ENCODE peak calls at places on chromosomes 16 and 17, in nine cellular contexts. One of them, this sample, is unnamed.
A peak's percentile ranks its signal among the peaks of the same experiment; 100 is the strongest.

GRCh38 chr16:80947239-80947638 is 59.4 kb downstream of the CMC2 start:
- DNase-seq in prostate gland: no peak
- DNase-seq in lower leg skin: no peak
- DNase-seq in IMR-90: no peak
- DNase-seq in heart left ventricle: no peak
- DNase-seq in spleen: no peak
- DNase-seq in A549: no peak
- DNase-seq in body of pancreas: no peak
- DNase-seq in stomach: no peak
- DNase-seq in this sample: no peak

GRCh38 chr17:46182961-46183360 is 10.3 kb downstream of the KANSL1 start:
- DNase-seq in prostate gland: no peak
- DNase-seq in lower leg skin: no peak
- DNase-seq in IMR-90: no peak
- DNase-seq in heart left ventricle: no peak
- DNase-seq in spleen: no peak
- DNase-seq in A549: no peak
- DNase-seq in body of pancreas: no peak
- DNase-seq in stomach: no peak
- DNase-seq in this sample: no peak

GRCh38 chr16:13634921-13635320 is 285.0 kb upstream of the ERCC4 start:
- DNase-seq in prostate gland: no peak
- DNase-seq in lower leg skin: no peak
- DNase-seq in IMR-90: no peak
- DNase-seq in heart left ventricle: no peak
- DNase-seq in spleen: no peak
- DNase-seq in A549: no peak
- DNase-seq in body of pancreas: no peak
- DNase-seq in stomach: no peak
- DNase-seq in this sample: no peak

GRCh38 chr16:27470567-27471431 is 68.8 kb downstream of the IL21R start:
- DNase-seq in prostate gland: no peak
- DNase-seq in lower leg skin: peak; percentile 48
- DNase-seq in IMR-90: peak; percentile 74
- DNase-seq in heart left ventricle: no peak
- DNase-seq in spleen: peak; percentile 73
- DNase-seq in A549: no peak
- DNase-seq in body of pancreas: no peak
- DNase-seq in stomach: no peak
- DNase-seq in this sample: peak; percentile 50

GRCh38 chr17:46106966-46107644 is 86.1 kb downstream of the KANSL1 start:
- DNase-seq in prostate gland: no peak
- DNase-seq in lower leg skin: no peak
- DNase-seq in IMR-90: no peak
- DNase-seq in heart left ventricle: no peak
- DNase-seq in spleen: no peak
- DNase-seq in A549: no peak
- DNase-seq in body of pancreas: no peak
- DNase-seq in stomach: no peak
- DNase-seq in this sample: no peak

GRCh38 chr17:44776628-44777393 is 18.0 kb downstream of the ADAM11 start:
- DNase-seq in prostate gland: no peak
- DNase-seq in lower leg skin: no peak
- DNase-seq in IMR-90: no peak
- DNase-seq in heart left ventricle: no peak
- DNase-seq in spleen: no peak
- DNase-seq in A549: no peak
- DNase-seq in body of pancreas: no peak
- DNase-seq in stomach: no peak
- DNase-seq in this sample: no peak

GRCh38 chr17:69760562-69760961 is 314.5 kb upstream of the KCNJ16 start:
- DNase-seq in prostate gland: no peak
- DNase-seq in lower leg skin: no peak
- DNase-seq in IMR-90: no peak
- DNase-seq in heart left ventricle: no peak
- DNase-seq in spleen: no peak
- DNase-seq in A549: no peak
- DNase-seq in body of pancreas: no peak
- DNase-seq in stomach: no peak
- DNase-seq in this sample: no peak

GRCh38 chr17:27762527-27763305 is 37.6 kb downstream of the NOS2 start:
- DNase-seq in prostate gland: no peak
- DNase-seq in lower leg skin: no peak
- DNase-seq in IMR-90: peak; percentile 37
- DNase-seq in heart left ventricle: no peak
- DNase-seq in spleen: no peak
- DNase-seq in A549: no peak
- DNase-seq in body of pancreas: no peak
- DNase-seq in stomach: no peak
- DNase-seq in this sample: no peak

GRCh38 chr17:12947047-12947446 is 70.8 kb downstream of the ELAC2 start:
- DNase-seq in prostate gland: no peak
- DNase-seq in lower leg skin: no peak
- DNase-seq in IMR-90: no peak
- DNase-seq in heart left ventricle: no peak
- DNase-seq in spleen: no peak
- DNase-seq in A549: no peak
- DNase-seq in body of pancreas: no peak
- DNase-seq in stomach: no peak
- DNase-seq in this sample: no peak

GRCh38 chr17:8729421-8729820 is 15.2 kb downstream of the CCDC42 start:
- DNase-seq in prostate gland: no peak
- DNase-seq in lower leg skin: no peak
- DNase-seq in IMR-90: no peak
- DNase-seq in heart left ventricle: no peak
- DNase-seq in spleen: no peak
- DNase-seq in A549: no peak
- DNase-seq in body of pancreas: no peak
- DNase-seq in stomach: no peak
- DNase-seq in this sample: no peak

GRCh38 chr17:64993867-64994266 is 62.7 kb downstream of the GNA13 start:
- DNase-seq in prostate gland: no peak
- DNase-seq in lower leg skin: no peak
- DNase-seq in IMR-90: no peak
- DNase-seq in heart left ventricle: no peak
- DNase-seq in spleen: no peak
- DNase-seq in A549: no peak
- DNase-seq in body of pancreas: no peak
- DNase-seq in stomach: no peak
- DNase-seq in this sample: no peak

GRCh38 chr17:2782030-2782429 is 14.2 kb upstream of the RAP1GAP2 start:
- DNase-seq in prostate gland: no peak
- DNase-seq in lower leg skin: no peak
- DNase-seq in IMR-90: peak; percentile 61
- DNase-seq in heart left ventricle: no peak
- DNase-seq in spleen: peak; percentile 61
- DNase-seq in A549: no peak
- DNase-seq in body of pancreas: no peak
- DNase-seq in stomach: no peak
- DNase-seq in this sample: no peak

GRCh38 chr17:1095853-1096675 is 83.7 kb downstream of the ABR start:
- DNase-seq in prostate gland: no peak
- DNase-seq in lower leg skin: no peak
- DNase-seq in IMR-90: no peak
- DNase-seq in heart left ventricle: no peak
- DNase-seq in spleen: peak; percentile 77
- DNase-seq in A549: no peak
- DNase-seq in body of pancreas: no peak
- DNase-seq in stomach: peak; percentile 67
- DNase-seq in this sample: peak; percentile 55

GRCh38 chr16:30722443-30722842 is 23.5 kb downstream of the SRCAP start:
- DNase-seq in prostate gland: no peak
- DNase-seq in lower leg skin: no peak
- DNase-seq in IMR-90: no peak
- DNase-seq in heart left ventricle: no peak
- DNase-seq in spleen: peak; percentile 74
- DNase-seq in A549: no peak
- DNase-seq in body of pancreas: no peak
- DNase-seq in stomach: no peak
- DNase-seq in this sample: no peak

GRCh38 chr17:1590031-1590746 is 27.6 kb upstream of the PITPNA start:
- DNase-seq in prostate gland: no peak
- DNase-seq in lower leg skin: peak; percentile 58
- DNase-seq in IMR-90: peak; percentile 90
- DNase-seq in heart left ventricle: peak; percentile 82
- DNase-seq in spleen: no peak
- DNase-seq in A549: peak; percentile 99
- DNase-seq in body of pancreas: peak; percentile 56
- DNase-seq in stomach: peak; percentile 79
- DNase-seq in this sample: peak; percentile 87

GRCh38 chr17:79024901-79025737 is 1.1 kb downstream of the C1QTNF1 start:
- DNase-seq in prostate gland: peak; percentile 83
- DNase-seq in lower leg skin: no peak
- DNase-seq in IMR-90: no peak
- DNase-seq in heart left ventricle: peak; percentile 86
- DNase-seq in spleen: peak; percentile 66
- DNase-seq in A549: no peak
- DNase-seq in body of pancreas: peak; percentile 21
- DNase-seq in stomach: peak; percentile 43
- DNase-seq in this sample: no peak

GRCh38 chr16:88073201-88073721 is 122.0 kb downstream of the BANP start:
- DNase-seq in prostate gland: no peak
- DNase-seq in lower leg skin: no peak
- DNase-seq in IMR-90: no peak
- DNase-seq in heart left ventricle: peak; percentile 57
- DNase-seq in spleen: peak; percentile 64
- DNase-seq in A549: no peak
- DNase-seq in body of pancreas: no peak
- DNase-seq in stomach: no peak
- DNase-seq in this sample: no peak

GRCh38 chr16:89695086-89695874 is 6.2 kb downstream of the SPATA2L start:
- DNase-seq in prostate gland: no peak
- DNase-seq in lower leg skin: no peak
- DNase-seq in IMR-90: no peak
- DNase-seq in heart left ventricle: no peak
- DNase-seq in spleen: peak; percentile 76
- DNase-seq in A549: no peak
- DNase-seq in body of pancreas: no peak
- DNase-seq in stomach: no peak
- DNase-seq in this sample: no peak
- TF ChIP-seq POLR2A in prostate gland: no peak
- TF ChIP-seq POLR2A in lower leg skin: no peak
- TF ChIP-seq POLR2A in IMR-90: no peak
- TF ChIP-seq POLR2A in heart left ventricle: no peak
- TF ChIP-seq POLR2A in spleen: no peak
- TF ChIP-seq POLR2A in A549: no peak
- TF ChIP-seq POLR2A in body of pancreas: no peak
- TF ChIP-seq POLR2A in stomach: no peak
- TF ChIP-seq POLR2A in this sample: no peak

GRCh38 chr16:55868137-55868536 is 7.0 kb downstream of the CES5A start:
- DNase-seq in prostate gland: no peak
- DNase-seq in lower leg skin: no peak
- DNase-seq in IMR-90: no peak
- DNase-seq in heart left ventricle: no peak
- DNase-seq in spleen: no peak
- DNase-seq in A549: no peak
- DNase-seq in body of pancreas: no peak
- DNase-seq in stomach: no peak
- DNase-seq in this sample: no peak
- H3K4me3 ChIP-seq in prostate gland: no peak overlapping the region
- H3K4me3 ChIP-seq in lower leg skin: no peak overlapping the region
- H3K4me3 ChIP-seq in IMR-90: no peak overlapping the region
- H3K4me3 ChIP-seq in heart left ventricle: no peak overlapping the region
- H3K4me3 ChIP-seq in spleen: no peak overlapping the region
- H3K4me3 ChIP-seq in A549: no peak overlapping the region
- H3K4me3 ChIP-seq in body of pancreas: no peak overlapping the region
- H3K4me3 ChIP-seq in stomach: no peak overlapping the region
- H3K4me3 ChIP-seq in this sample: no peak overlapping the region

GRCh38 chr17:41689497-41690299 is 1.0 kb downstream of the EIF1 start:
- DNase-seq in prostate gland: peak; percentile 33
- DNase-seq in lower leg skin: peak; percentile 68
- DNase-seq in IMR-90: peak; percentile 69
- DNase-seq in heart left ventricle: no peak
- DNase-seq in spleen: no peak
- DNase-seq in A549: no peak
- DNase-seq in body of pancreas: peak; percentile 42
- DNase-seq in stomach: no peak
- DNase-seq in this sample: no peak
- TF ChIP-seq POLR2A in prostate gland: no peak
- TF ChIP-seq POLR2A in lower leg skin: no peak
- TF ChIP-seq POLR2A in IMR-90: no peak
- TF ChIP-seq POLR2A in heart left ventricle: no peak
- TF ChIP-seq POLR2A in spleen: no peak
- TF ChIP-seq POLR2A in A549: no peak
- TF ChIP-seq POLR2A in body of pancreas: no peak
- TF ChIP-seq POLR2A in stomach: no peak
- TF ChIP-seq POLR2A in this sample: no peak

GRCh38 chr17:50632637-50633036 is 2.0 kb upstream of the ABCC3 start:
- DNase-seq in prostate gland: no peak
- DNase-seq in lower leg skin: no peak
- DNase-seq in IMR-90: no peak
- DNase-seq in heart left ventricle: no peak
- DNase-seq in spleen: no peak
- DNase-seq in A549: no peak
- DNase-seq in body of pancreas: no peak
- DNase-seq in stomach: no peak
- DNase-seq in this sample: no peak

GRCh38 chr17:50633683-50634082 is 998 bp upstream of the ABCC3 start:
- DNase-seq in prostate gland: no peak
- DNase-seq in lower leg skin: no peak
- DNase-seq in IMR-90: no peak
- DNase-seq in heart left ventricle: no peak
- DNase-seq in spleen: no peak
- DNase-seq in A549: no peak
- DNase-seq in body of pancreas: no peak
- DNase-seq in stomach: no peak
- DNase-seq in this sample: no peak

GRCh38 chr17:50631195-50631907 is 3.3 kb upstream of the ABCC3 start:
- DNase-seq in prostate gland: no peak
- DNase-seq in lower leg skin: no peak
- DNase-seq in IMR-90: no peak
- DNase-seq in heart left ventricle: no peak
- DNase-seq in spleen: no peak
- DNase-seq in A549: no peak
- DNase-seq in body of pancreas: no peak
- DNase-seq in stomach: no peak
- DNase-seq in this sample: no peak

GRCh38 chr17:50630524-50631194 is 4.0 kb upstream of the ABCC3 start:
- DNase-seq in prostate gland: peak; percentile 70
- DNase-seq in lower leg skin: no peak
- DNase-seq in IMR-90: no peak
- DNase-seq in heart left ventricle: no peak
- DNase-seq in spleen: peak; percentile 81
- DNase-seq in A549: peak; percentile 90
- DNase-seq in body of pancreas: peak; percentile 87
- DNase-seq in stomach: peak; percentile 92
- DNase-seq in this sample: peak; percentile 84

DNA sequence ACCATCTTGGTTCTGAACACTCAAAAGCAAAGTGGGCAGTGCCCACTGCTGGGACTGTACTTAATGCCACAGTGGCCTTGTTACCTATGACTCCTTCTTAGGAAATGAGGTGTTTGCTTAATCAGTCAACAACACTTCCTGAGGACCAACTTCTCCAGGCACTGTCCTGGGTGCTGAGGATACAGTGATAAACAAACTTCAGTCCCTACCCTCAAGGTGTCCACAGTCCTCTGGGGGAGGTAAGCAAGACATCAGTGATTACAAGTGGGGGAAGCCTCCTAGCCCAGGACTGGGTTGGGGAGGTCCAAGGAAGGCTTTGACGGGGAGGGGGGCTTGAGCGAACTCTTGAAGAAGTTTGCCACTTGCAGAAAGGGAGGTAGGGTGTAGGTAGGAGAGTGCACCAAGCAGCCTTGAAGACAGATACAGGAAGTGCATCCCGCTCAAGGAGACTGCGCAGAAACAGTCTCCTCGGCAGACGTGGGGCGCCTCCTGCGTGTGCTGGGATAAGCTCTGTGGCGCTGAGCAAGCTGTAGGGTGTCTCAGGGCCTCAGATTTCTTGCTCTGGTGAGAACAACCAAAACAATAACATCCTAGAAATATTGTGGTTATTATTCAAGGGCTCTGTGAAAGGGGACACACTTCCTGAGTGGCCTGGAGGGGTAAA is 2.6 kb upstream of the ABCC3 start:
- DNase-seq in prostate gland: no peak
- DNase-seq in lower leg skin: no peak
- DNase-seq in IMR-90: no peak
- DNase-seq in heart left ventricle: no peak
- DNase-seq in spleen: no peak
- DNase-seq in A549: no peak
- DNase-seq in body of pancreas: no peak
- DNase-seq in stomach: no peak
- DNase-seq in this sample: no peak
- H3K4me3 ChIP-seq in prostate gland: no peak overlapping the region
- H3K4me3 ChIP-seq in lower leg skin: no peak overlapping the region
- H3K4me3 ChIP-seq in IMR-90: no peak overlapping the region
- H3K4me3 ChIP-seq in heart left ventricle: no peak overlapping the region
- H3K4me3 ChIP-seq in spleen: no peak overlapping the region
- H3K4me3 ChIP-seq in A549: no peak overlapping the region
- H3K4me3 ChIP-seq in body of pancreas: no peak overlapping the region
- H3K4me3 ChIP-seq in stomach: no peak overlapping the region
- H3K4me3 ChIP-seq in this sample: no peak overlapping the region

This sample was measured in upper lobe of left lung.